ENCODE peak calls at places on chromosome 22, in six cellular contexts. One of them, this sample, is unnamed.

GRCh38 chr22:28894320-28894719 is 10.9 kb downstream of the ZNRF3 start:
- DNase-seq in tibial nerve: no peak
- DNase-seq in lower leg skin: peak; percentile 79
- DNase-seq in glutamatergic neuron: peak; percentile 66
- DNase-seq in AG09309: no peak
- DNase-seq in right lobe of liver: no peak
- DNase-seq in this sample: no peak

GRCh38 chr22:27804683-27805297 is 3.2 kb upstream of the MN1 start:
- DNase-seq in glutamatergic neuron: peak; percentile 81
- DNase-seq in right lobe of liver: peak; percentile 69
- DNase-seq in tibial nerve: peak; percentile 59
- DNase-seq in AG09309: peak; percentile 18
- DNase-seq in lower leg skin: peak; percentile 93
- DNase-seq in this sample: peak; percentile 57

GRCh38 chr22:45101828-45102227 is 61.9 kb upstream of the NUP50 start:
- DNase-seq in glutamatergic neuron: peak; percentile 68
- DNase-seq in tibial nerve: no peak
- DNase-seq in lower leg skin: peak; percentile 88
- DNase-seq in right lobe of liver: peak; percentile 77
- DNase-seq in AG09309: no peak
- DNase-seq in this sample: no peak

GRCh38 chr22:23714596-23715588 is 24.1 kb downstream of the RGL4 start:
- DNase-seq in right lobe of liver: no peak
- DNase-seq in lower leg skin: no peak
- DNase-seq in glutamatergic neuron: no peak
- DNase-seq in AG09309: no peak
- DNase-seq in tibial nerve: no peak
- DNase-seq in this sample: no peak

GRCh38 chr22:49825436-49825835 is 2.2 kb downstream of the BRD1 start:
- DNase-seq in AG09309: no peak
- DNase-seq in tibial nerve: no peak
- DNase-seq in right lobe of liver: no peak
- DNase-seq in glutamatergic neuron: no peak
- DNase-seq in lower leg skin: no peak
- DNase-seq in this sample: no peak

GRCh38 chr22:24471570-24471969 is 23.6 kb upstream of the UPB1 start:
- DNase-seq in AG09309: peak; percentile 16
- DNase-seq in lower leg skin: no peak
- DNase-seq in right lobe of liver: no peak
- DNase-seq in glutamatergic neuron: no peak
- DNase-seq in tibial nerve: peak; percentile 59
- DNase-seq in this sample: no peak

GRCh38 chr22:29306175-29306829 is at the start of gene GAS2L1:
- DNase-seq in right lobe of liver: peak; percentile 89
- DNase-seq in tibial nerve: peak; percentile 68
- DNase-seq in glutamatergic neuron: peak; percentile 92
- DNase-seq in AG09309: peak; percentile 21
- DNase-seq in lower leg skin: peak; percentile 97
- DNase-seq in this sample: peak; percentile 64

GRCh38 chr22:27857441-27857840 is 55.9 kb upstream of the MN1 start:
- DNase-seq in AG09309: peak; percentile 59
- DNase-seq in tibial nerve: no peak
- DNase-seq in glutamatergic neuron: no peak
- DNase-seq in right lobe of liver: no peak
- DNase-seq in lower leg skin: no peak
- DNase-seq in this sample: no peak

GRCh38 chr22:44091021-44091721 is 67.1 kb downstream of the PARVB start:
- DNase-seq in tibial nerve: no peak
- DNase-seq in right lobe of liver: peak; percentile 29
- DNase-seq in AG09309: no peak
- DNase-seq in lower leg skin: no peak
- DNase-seq in glutamatergic neuron: no peak
- DNase-seq in this sample: no peak

GRCh38 chr22:48705159-48705916 is 1122.3 kb downstream of the BRD1 start:
- DNase-seq in AG09309: no peak
- DNase-seq in tibial nerve: no peak
- DNase-seq in lower leg skin: no peak
- DNase-seq in right lobe of liver: no peak
- DNase-seq in glutamatergic neuron: no peak
- DNase-seq in this sample: no peak

GRCh38 chr22:27670701-27671412 is 130.7 kb downstream of the MN1 start:
- DNase-seq in lower leg skin: no peak
- DNase-seq in AG09309: no peak
- DNase-seq in right lobe of liver: no peak
- DNase-seq in glutamatergic neuron: peak; percentile 35
- DNase-seq in tibial nerve: no peak
- DNase-seq in this sample: peak; percentile 83

GRCh38 chr22:37130031-37130430 is 19.7 kb downstream of the IL2RB start:
- DNase-seq in lower leg skin: no peak
- DNase-seq in tibial nerve: no peak
- DNase-seq in glutamatergic neuron: no peak
- DNase-seq in AG09309: no peak
- DNase-seq in right lobe of liver: no peak
- DNase-seq in this sample: no peak

GRCh38 chr22:37128555-37129281 is 19.2 kb upstream of the TMPRSS6 start:
- DNase-seq in tibial nerve: no peak
- DNase-seq in glutamatergic neuron: no peak
- DNase-seq in right lobe of liver: no peak
- DNase-seq in AG09309: no peak
- DNase-seq in lower leg skin: no peak
- DNase-seq in this sample: no peak

GRCh38 chr22:37127350-37127878 is 17.9 kb upstream of the TMPRSS6 start:
- DNase-seq in lower leg skin: no peak
- DNase-seq in tibial nerve: no peak
- DNase-seq in glutamatergic neuron: no peak
- DNase-seq in right lobe of liver: no peak
- DNase-seq in AG09309: no peak
- DNase-seq in this sample: no peak

GRCh38 chr22:37126383-37126782 is 16.9 kb upstream of the TMPRSS6 start:
- DNase-seq in lower leg skin: no peak
- DNase-seq in AG09309: no peak
- DNase-seq in glutamatergic neuron: no peak
- DNase-seq in right lobe of liver: peak; percentile 96
- DNase-seq in tibial nerve: no peak
- DNase-seq in this sample: no peak

GRCh38 chr22:37126882-37127281 is 17.4 kb upstream of the TMPRSS6 start:
- DNase-seq in lower leg skin: no peak
- DNase-seq in glutamatergic neuron: no peak
- DNase-seq in right lobe of liver: no peak
- DNase-seq in AG09309: no peak
- DNase-seq in tibial nerve: no peak
- DNase-seq in this sample: no peak
- TF ChIP-seq CTCF in lower leg skin: no peak
- TF ChIP-seq CTCF in glutamatergic neuron: peak; percentile 28
- TF ChIP-seq CTCF in right lobe of liver: peak; percentile 62
- TF ChIP-seq CTCF in AG09309: peak; percentile 33
- TF ChIP-seq CTCF in tibial nerve: no peak
- TF ChIP-seq CTCF in this sample: peak; percentile 33

GRCh38 chr22:21632931-21633330 is 371 bp downstream of the CCDC116 start:
- DNase-seq in glutamatergic neuron: no peak
- DNase-seq in lower leg skin: no peak
- DNase-seq in tibial nerve: no peak
- DNase-seq in right lobe of liver: no peak
- DNase-seq in AG09309: no peak
- DNase-seq in this sample: no peak

GRCh38 chr22:21634844-21635243 is 2.3 kb downstream of the CCDC116 start:
- DNase-seq in right lobe of liver: no peak
- DNase-seq in lower leg skin: no peak
- DNase-seq in tibial nerve: no peak
- DNase-seq in glutamatergic neuron: no peak
- DNase-seq in AG09309: no peak
- DNase-seq in this sample: no peak

GRCh38 chr22:21633481-21633880 is 921 bp downstream of the CCDC116 start:
- DNase-seq in tibial nerve: no peak
- DNase-seq in lower leg skin: no peak
- DNase-seq in right lobe of liver: no peak
- DNase-seq in AG09309: no peak
- DNase-seq in glutamatergic neuron: no peak
- DNase-seq in this sample: no peak

GRCh38 chr22:21632237-21632895 is at the start of gene CCDC116:
- DNase-seq in glutamatergic neuron: no peak
- DNase-seq in right lobe of liver: no peak
- DNase-seq in AG09309: no peak
- DNase-seq in tibial nerve: no peak
- DNase-seq in lower leg skin: no peak
- DNase-seq in this sample: no peak

GRCh38 chr22:21634081-21634480 is 1.5 kb downstream of the CCDC116 start:
- DNase-seq in lower leg skin: no peak
- DNase-seq in AG09309: no peak
- DNase-seq in tibial nerve: no peak
- DNase-seq in glutamatergic neuron: no peak
- DNase-seq in right lobe of liver: no peak
- DNase-seq in this sample: no peak
- TF ChIP-seq CTCF in lower leg skin: no peak
- TF ChIP-seq CTCF in AG09309: no peak
- TF ChIP-seq CTCF in tibial nerve: no peak
- TF ChIP-seq CTCF in glutamatergic neuron: no peak
- TF ChIP-seq CTCF in right lobe of liver: no peak
- TF ChIP-seq CTCF in this sample: no peak

DNA sequence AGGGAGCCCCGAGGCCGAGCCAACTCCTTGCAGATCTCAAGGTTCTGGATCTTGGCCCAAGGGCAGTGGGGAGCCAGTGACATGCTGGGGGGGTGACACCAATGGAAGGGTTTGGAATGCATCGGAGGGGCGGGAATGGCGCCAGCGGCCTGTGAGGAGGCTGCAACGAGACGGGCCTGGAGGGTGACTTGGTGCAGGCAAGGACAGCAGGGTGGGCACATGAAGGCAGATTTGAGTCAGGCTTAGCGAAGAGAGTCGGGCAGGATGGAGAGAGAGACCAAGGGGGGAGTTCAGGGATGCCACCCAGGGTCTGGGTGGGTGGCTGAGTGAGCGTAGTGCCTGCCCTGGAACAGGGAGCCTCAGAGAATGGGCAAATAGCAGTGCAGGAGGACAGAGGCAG is 23.2 kb downstream of the ELFN2 start:
- DNase-seq in right lobe of liver: no peak
- DNase-seq in glutamatergic neuron: no peak
- DNase-seq in AG09309: no peak
- DNase-seq in lower leg skin: no peak
- DNase-seq in tibial nerve: no peak
- DNase-seq in this sample: no peak
- TF ChIP-seq CTCF in right lobe of liver: no peak
- TF ChIP-seq CTCF in glutamatergic neuron: no peak
- TF ChIP-seq CTCF in AG09309: no peak
- TF ChIP-seq CTCF in lower leg skin: no peak
- TF ChIP-seq CTCF in tibial nerve: no peak
- TF ChIP-seq CTCF in this sample: no peak

GRCh38 chr22:36411589-36412258 is 24.0 kb upstream of the MYH9 start:
- DNase-seq in tibial nerve: no peak
- DNase-seq in AG09309: no peak
- DNase-seq in glutamatergic neuron: no peak
- DNase-seq in lower leg skin: no peak
- DNase-seq in right lobe of liver: no peak
- DNase-seq in this sample: no peak

GRCh38 chr22:36413022-36413770 is 25.4 kb upstream of the MYH9 start:
- DNase-seq in lower leg skin: no peak
- DNase-seq in AG09309: no peak
- DNase-seq in right lobe of liver: no peak
- DNase-seq in glutamatergic neuron: no peak
- DNase-seq in tibial nerve: no peak
- DNase-seq in this sample: no peak

GRCh38 chr22:36409067-36409466 is 21.3 kb upstream of the MYH9 start:
- DNase-seq in AG09309: no peak
- DNase-seq in right lobe of liver: no peak
- DNase-seq in tibial nerve: no peak
- DNase-seq in lower leg skin: no peak
- DNase-seq in glutamatergic neuron: no peak
- DNase-seq in this sample: no peak

GRCh38 chr22:36406721-36407120 is 19.0 kb upstream of the MYH9 start:
- DNase-seq in right lobe of liver: no peak
- DNase-seq in tibial nerve: no peak
- DNase-seq in AG09309: no peak
- DNase-seq in glutamatergic neuron: no peak
- DNase-seq in lower leg skin: no peak
- DNase-seq in this sample: no peak

GRCh38 chr22:36409911-36410756 is 22.4 kb upstream of the MYH9 start:
- DNase-seq in AG09309: no peak
- DNase-seq in right lobe of liver: peak; percentile 96
- DNase-seq in lower leg skin: peak; percentile 93
- DNase-seq in tibial nerve: no peak
- DNase-seq in glutamatergic neuron: peak; percentile 67
- DNase-seq in this sample: peak; percentile 94
- TF ChIP-seq CTCF in AG09309: no peak
- TF ChIP-seq CTCF in right lobe of liver: no peak
- TF ChIP-seq CTCF in lower leg skin: peak; percentile 21
- TF ChIP-seq CTCF in tibial nerve: no peak
- TF ChIP-seq CTCF in glutamatergic neuron: no peak
- TF ChIP-seq CTCF in this sample: no peak